ENCODE peak calls at places on chromosomes 7 and 10, in four cellular contexts. M is H1, Q is HepG2, R is GM12878. P is an unnamed sample. For H3K27me3, the result is how much of the 10 kb centered on the place peaks cover.

GRCh38 chr7:100642534-100642907 is 1.2 kb upstream of the TFR2 start:
- DNase-seq in M (peak), Q (peak), R (no peak), P (no peak)

GRCh38 chr10:50464004-50464409 is 159.7 kb downstream of the SGMS1 start:
- DNase-seq in M (no peak), Q (no peak), R (no peak), P (no peak)

GRCh38 chr7:79923953-79924352 is 210.7 kb upstream of the GNAI1 start:
- DNase-seq in M (no peak), Q (no peak), R (no peak), P (no peak)

GRCh38 chr7:155916926-155917655 is 104.8 kb upstream of the SHH start:
- DNase-seq in M (no peak), Q (no peak), R (no peak), P (no peak)

GRCh38 chr7:24755541-24756416 is 1.5 kb downstream of the GSDME start:
- DNase-seq in M (no peak), Q (peak), R (peak), P (no peak)

GRCh38 chr7:3910041-3910440 is 609.0 kb downstream of the SDK1 start:
- DNase-seq in M (no peak), Q (no peak), R (no peak), P (no peak)

GRCh38 chr10:133096616-133097269 is 9.0 kb downstream of the ADGRA1 start:
- DNase-seq in M (no peak), Q (no peak), R (no peak), P (no peak)

GRCh38 chr7:151179946-151180345 is 7.1 kb downstream of the ASB10 start:
- DNase-seq in M (no peak), Q (no peak), R (no peak), P (no peak)

GRCh38 chr10:44965651-44966097 is 6.1 kb downstream of the RASSF4 start:
- DNase-seq in M (no peak), Q (no peak), R (no peak), P (no peak)

GRCh38 chr7:27098493-27099223 is 2.9 kb upstream of the HOXA1 start:
- DNase-seq in M (no peak), Q (no peak), R (no peak), P (no peak)

GRCh38 chr10:100038561-100039071 is 28.9 kb upstream of the DNMBP start:
- DNase-seq in M (no peak), Q (peak), R (no peak), P (no peak)

GRCh38 chr10:132274986-132275385 is 32.8 kb downstream of the STK32C start:
- DNase-seq in M (no peak), Q (no peak), R (no peak), P (no peak)

GRCh38 chr7:155698633-155699032 is 54.2 kb downstream of the RBM33 start:
- DNase-seq in M (no peak), Q (peak), R (no peak), P (no peak)

GRCh38 chr7:26049081-26049480 is 102.9 kb upstream of the NFE2L3 start:
- DNase-seq in M (no peak), Q (no peak), R (no peak), P (no peak)

GRCh38 chr7:113796557-113796956 is 122.3 kb downstream of the PPP1R3A start:
- DNase-seq in M (no peak), Q (no peak), R (no peak), P (no peak)

GRCh38 chr7:80428161-80429054 is 83.5 kb downstream of the GNAT3 start:
- DNase-seq in M (no peak), Q (peak), R (no peak), P (peak)

GRCh38 chr10:86597306-86597705 is 57.0 kb upstream of the OPN4 start:
- DNase-seq in M (no peak), Q (no peak), R (no peak), P (no peak)
- TF ChIP-seq SUZ12 in M (no peak), Q (no peak), R (no peak), P (no peak)

DNA sequence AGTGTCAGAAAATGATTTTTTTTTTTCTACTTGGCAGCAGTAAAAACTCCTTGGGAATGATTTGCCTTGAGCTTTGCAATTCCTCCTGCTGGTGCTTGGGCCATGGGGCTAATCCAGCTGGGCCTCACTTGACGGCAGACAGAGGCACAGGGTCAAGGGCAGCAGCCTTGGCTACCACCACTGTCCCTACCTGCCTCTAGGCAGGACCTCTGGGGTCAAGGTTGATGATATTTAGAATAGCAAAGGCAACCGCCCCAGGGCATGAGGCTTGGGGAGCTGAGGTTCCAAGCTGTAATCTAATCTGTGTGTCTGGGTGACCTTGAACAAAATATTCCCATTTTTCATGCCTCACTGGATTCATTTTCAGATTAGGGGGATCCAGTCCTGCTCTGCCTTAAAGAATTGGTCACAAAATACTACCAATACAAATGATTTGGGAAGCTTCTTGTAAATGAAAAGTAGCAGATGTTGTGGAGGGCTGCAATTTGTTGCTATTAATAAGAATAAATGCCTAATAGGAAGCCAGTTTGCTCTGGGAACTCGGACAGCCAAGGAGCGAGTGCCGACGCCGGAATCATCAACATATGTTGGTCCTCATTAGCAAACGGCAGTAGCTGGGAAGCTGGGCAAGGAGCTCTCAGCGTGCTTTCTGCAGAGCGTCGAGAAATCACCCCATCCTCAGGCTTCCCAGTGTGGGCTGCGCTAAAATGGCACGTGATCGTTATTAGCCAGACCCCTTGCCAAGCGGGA is 327.3 kb downstream of the PLXNA4 start:
- DNase-seq in M (no peak), Q (no peak), R (no peak), P (no peak)
- H3K27me3 ChIP-seq in M (under half), Q (under half), R (under half), P (under half)

GRCh38 chr10:127945948-127946347 is 39.0 kb downstream of the PTPRE start:
- DNase-seq in M (no peak), Q (no peak), R (no peak), P (no peak)

GRCh38 chr10:127947206-127947605 is 40.3 kb downstream of the PTPRE start:
- DNase-seq in M (no peak), Q (no peak), R (no peak), P (no peak)

GRCh38 chr10:127943336-127943910 is 36.5 kb downstream of the PTPRE start:
- DNase-seq in M (no peak), Q (no peak), R (no peak), P (no peak)

GRCh38 chr10:127944256-127944655 is 37.4 kb downstream of the PTPRE start:
- DNase-seq in M (no peak), Q (no peak), R (no peak), P (no peak)

DNA sequence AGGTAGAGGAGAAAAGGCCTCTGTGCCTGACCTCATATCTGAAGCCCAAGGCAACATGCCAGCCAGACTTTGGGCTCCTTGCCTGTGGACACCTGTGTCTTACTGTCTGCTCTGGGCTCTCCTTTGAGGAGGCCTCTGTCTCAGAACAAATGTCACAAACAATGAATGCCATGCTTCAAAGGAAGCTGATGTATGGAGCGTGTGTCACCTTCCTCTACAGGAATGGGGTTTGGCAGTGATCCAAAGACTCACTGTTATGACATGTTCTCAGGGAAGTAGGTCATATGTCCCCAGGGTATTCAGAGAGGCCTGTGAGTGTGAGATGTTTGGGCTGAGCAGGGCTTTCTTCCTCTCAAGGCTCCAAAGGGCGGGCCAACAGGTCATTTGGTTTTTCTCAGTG is 38.4 kb downstream of the PTPRE start:
- DNase-seq in M (no peak), Q (no peak), R (no peak), P (no peak)
- TF ChIP-seq SUZ12 in M (no peak), Q (no peak), R (no peak), P (no peak)

DNA sequence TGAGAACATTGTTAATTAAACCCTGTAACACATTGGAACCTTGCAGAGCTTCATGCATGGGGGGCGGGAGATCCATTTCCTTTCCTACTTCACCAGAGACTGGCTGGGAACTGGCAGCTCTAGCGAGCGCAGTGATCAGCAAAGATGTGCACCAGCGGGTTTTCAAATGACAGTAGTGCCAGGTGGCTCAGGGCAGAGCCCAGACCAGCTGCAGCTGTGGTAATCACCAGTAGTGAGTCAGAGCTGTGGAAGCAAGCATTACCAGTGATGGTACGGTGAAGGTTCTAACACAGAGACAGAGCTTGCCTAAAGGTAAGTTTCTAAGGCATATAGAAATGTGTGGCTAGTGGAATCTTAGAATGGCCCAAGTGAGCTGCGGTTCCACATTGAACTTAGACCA is 1009.7 kb upstream of the CELF2 start:
- DNase-seq in M (no peak), Q (no peak), R (no peak), P (no peak)
- H3K27me3 ChIP-seq in M (under half), Q (under half), R (under half), P (under half)

GRCh38 chr10:22913474-22914092 is 14.3 kb upstream of the ARMC3 start:
- DNase-seq in M (no peak), Q (no peak), R (no peak), P (no peak)
- TF ChIP-seq SUZ12 in M (no peak), Q (no peak), R (no peak), P (no peak)

GRCh38 chr10:84197643-84198042 is 3.3 kb downstream of the CDHR1 start:
- DNase-seq in M (no peak), Q (no peak), R (no peak), P (no peak)
- H3K27me3 ChIP-seq in M (under half), Q (under half), R (under half), P (under half)